ENCODE peak calls at places on chromosomes 1 and 21, in four cellular contexts. Z is DND-41; J is CD8-positive, alpha-beta T cell; R is dorsolateral prefrontal cortex. E is an unnamed sample.

GRCh38 chr1:209766051-209766450 is 10.2 kb downstream of the TRAF3IP3 start:
- DNase-seq in J (no peak), R (no peak), Z (no peak), E (no peak)

GRCh38 chr1:203403586-203403985 is 52.7 kb upstream of the FMOD start:
- DNase-seq in R (no peak), Z (no peak), J (no peak), E (no peak)

GRCh38 chr1:10459185-10459584 is 9.4 kb downstream of the CORT start:
- DNase-seq in Z (no peak), R (no peak), J (no peak), E (no peak)

GRCh38 chr21:46190491-46191131 is 6.4 kb upstream of the SPATC1L start:
- DNase-seq in J (no peak), R (no peak), Z (no peak), E (no peak)

GRCh38 chr1:21793104-21793503 is 10.2 kb upstream of the USP48 start:
- DNase-seq in Z (no peak), J (no peak), R (no peak), E (no peak)

GRCh38 chr1:234978397-234979291 is 150.0 kb downstream of the TOMM20 start:
- DNase-seq in R (peak), Z (peak), J (peak), E (peak)

GRCh38 chr1:197915797-197916686 is 1.1 kb upstream of the LHX9 start:
- DNase-seq in R (no peak), Z (no peak), J (no peak), E (peak)

GRCh38 chr1:223731076-223731770 is 18.9 kb downstream of the CAPN2 start:
- DNase-seq in Z (no peak), R (peak), J (no peak), E (no peak)

GRCh38 chr1:37476460-37477197 is 2.2 kb downstream of the ZC3H12A start:
- DNase-seq in R (no peak), Z (no peak), J (no peak), E (no peak)

GRCh38 chr1:22915816-22916468 is 56.7 kb downstream of the LACTBL1 start:
- DNase-seq in J (no peak), Z (no peak), R (no peak), E (no peak)

GRCh38 chr21:28699186-28699585 is 293.5 kb downstream of the LTN1 start:
- DNase-seq in J (no peak), R (no peak), Z (no peak), E (no peak)

GRCh38 chr1:166876540-166876838 is 425 bp upstream of the TADA1 start:
- DNase-seq in R (no peak), J (no peak), Z (no peak), E (no peak)
- H3K4me3 ChIP-seq in R (peak), J (peak), Z (peak), E (peak)

DNA sequence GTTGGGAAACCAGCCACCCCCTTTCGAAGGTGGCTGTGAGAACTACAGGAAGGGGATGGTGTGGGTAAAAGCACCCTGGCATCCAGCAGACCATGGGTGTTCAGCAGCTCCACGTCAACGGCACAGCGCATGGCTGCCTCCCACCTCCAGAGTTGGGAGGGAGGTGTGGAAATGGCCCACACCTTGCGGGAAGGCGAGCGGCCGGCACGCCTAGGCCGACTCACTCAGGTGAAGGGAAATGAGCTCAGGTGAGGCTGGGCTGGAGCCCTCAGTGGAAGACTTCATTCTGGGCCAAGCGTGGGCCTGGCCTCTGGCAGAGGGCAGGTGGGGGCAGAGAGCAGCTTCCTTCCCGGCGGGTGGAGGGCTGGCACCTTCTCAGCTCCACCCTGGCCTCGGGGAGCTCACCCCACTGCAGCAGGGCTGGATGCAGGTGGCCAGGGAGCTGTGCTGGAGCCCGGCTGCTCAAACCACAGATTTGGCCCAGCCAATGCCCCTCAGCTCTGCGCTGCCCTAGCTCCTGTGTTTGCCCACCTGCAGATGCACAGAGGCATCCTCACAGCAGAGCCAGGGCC is 24.8 kb upstream of the ALDH4A1 start:
- DNase-seq in R (no peak), Z (peak), J (peak), E (no peak)
- H3K4me3 ChIP-seq in R (no peak), Z (no peak), J (peak), E (peak)

GRCh38 chr1:1342061-1342562 is 7.1 kb downstream of the DVL1 start:
- DNase-seq in R (no peak), J (no peak), Z (no peak), E (no peak)
- H3K4me3 ChIP-seq in R (no peak), J (no peak), Z (no peak), E (no peak)

DNA sequence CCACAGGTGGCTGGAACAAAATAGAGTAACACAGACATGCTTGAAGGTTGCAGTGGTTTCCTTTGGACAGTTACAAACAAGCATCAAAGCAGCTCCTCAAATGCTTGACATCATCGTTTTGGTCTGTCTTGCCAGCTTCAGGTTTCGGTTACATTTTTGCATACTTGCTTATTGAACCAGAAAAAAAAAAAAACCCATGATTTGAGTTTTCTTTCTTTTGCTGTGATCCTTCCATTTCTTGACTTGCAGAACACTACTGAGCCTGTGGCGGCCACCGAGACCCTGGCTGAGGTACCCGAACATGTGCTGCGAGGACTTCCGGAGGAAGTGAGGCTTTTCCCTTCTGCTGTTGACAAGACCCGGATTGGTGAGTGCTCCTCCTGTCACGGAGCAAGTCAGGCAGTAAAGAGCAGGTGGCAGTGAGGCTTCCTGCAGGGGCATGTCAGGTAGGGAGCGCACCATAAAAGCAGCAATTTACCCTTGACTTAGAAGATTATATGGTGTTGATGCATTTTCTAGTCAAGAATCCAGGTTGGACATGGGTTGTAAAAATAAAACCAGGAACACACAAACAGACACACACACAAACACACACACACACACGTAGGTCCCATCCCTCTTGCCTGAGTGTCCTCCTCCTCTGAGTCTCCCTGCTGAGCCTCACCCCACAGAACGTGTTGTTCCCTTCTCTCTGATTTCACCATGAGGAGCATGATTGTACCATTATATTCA is 30.9 kb downstream of the PRDM2 start:
- DNase-seq in Z (peak), J (peak), R (no peak), E (peak)
- H3K4me3 ChIP-seq in Z (no peak), J (peak), R (no peak), E (peak)

E was measured in naive thymus-derived CD4-positive, alpha-beta T cell.